ENCODE peak calls at places on chromosomes 5 and 9, in five cellular contexts. One of them, this sample, is unnamed.

GRCh38 chr5:14365831-14366435 is 215.7 kb upstream of the OTULINL start:
- DNase-seq in NCI-H774: no peak
- DNase-seq in cerebellar nuclear complex: no peak
- DNase-seq in stimulated activated CD8-positive, alpha-beta memory T cell treated with anti-CD3 and anti-CD28 coated beads, Interleukin-2, amount 100 ng/mL, for 1 hour: no peak
- DNase-seq in HuH-7: no peak
- DNase-seq in this sample: no peak

GRCh38 chr5:155833282-155833681 is 493.7 kb upstream of the SGCD start:
- DNase-seq in HuH-7: no peak
- DNase-seq in NCI-H774: no peak
- DNase-seq in cerebellar nuclear complex: no peak
- DNase-seq in stimulated activated CD8-positive, alpha-beta memory T cell treated with anti-CD3 and anti-CD28 coated beads, Interleukin-2, amount 100 ng/mL, for 1 hour: no peak
- DNase-seq in this sample: no peak

GRCh38 chr5:36334315-36334714 is 32.6 kb upstream of the RANBP3L start:
- DNase-seq in HuH-7: no peak
- DNase-seq in cerebellar nuclear complex: no peak
- DNase-seq in stimulated activated CD8-positive, alpha-beta memory T cell treated with anti-CD3 and anti-CD28 coated beads, Interleukin-2, amount 100 ng/mL, for 1 hour: no peak
- DNase-seq in NCI-H774: no peak
- DNase-seq in this sample: no peak

GRCh38 chr5:145889611-145890010 is 16.8 kb upstream of the GRXCR2 start:
- DNase-seq in cerebellar nuclear complex: no peak
- DNase-seq in HuH-7: no peak
- DNase-seq in stimulated activated CD8-positive, alpha-beta memory T cell treated with anti-CD3 and anti-CD28 coated beads, Interleukin-2, amount 100 ng/mL, for 1 hour: no peak
- DNase-seq in NCI-H774: no peak
- DNase-seq in this sample: no peak

GRCh38 chr5:137051165-137051564 is 448.0 kb downstream of the SPOCK1 start:
- DNase-seq in HuH-7: no peak
- DNase-seq in cerebellar nuclear complex: no peak
- DNase-seq in NCI-H774: no peak
- DNase-seq in stimulated activated CD8-positive, alpha-beta memory T cell treated with anti-CD3 and anti-CD28 coated beads, Interleukin-2, amount 100 ng/mL, for 1 hour: no peak
- DNase-seq in this sample: no peak

GRCh38 chr5:119358901-119359603 is 3.2 kb downstream of the TNFAIP8 start:
- DNase-seq in stimulated activated CD8-positive, alpha-beta memory T cell treated with anti-CD3 and anti-CD28 coated beads, Interleukin-2, amount 100 ng/mL, for 1 hour: no peak
- DNase-seq in HuH-7: no peak
- DNase-seq in NCI-H774: no peak
- DNase-seq in cerebellar nuclear complex: no peak
- DNase-seq in this sample: no peak

GRCh38 chr5:14428302-14429081 is 153.1 kb upstream of the OTULINL start:
- DNase-seq in cerebellar nuclear complex: no peak
- DNase-seq in HuH-7: no peak
- DNase-seq in NCI-H774: no peak
- DNase-seq in stimulated activated CD8-positive, alpha-beta memory T cell treated with anti-CD3 and anti-CD28 coated beads, Interleukin-2, amount 100 ng/mL, for 1 hour: no peak
- DNase-seq in this sample: no peak

GRCh38 chr9:33687779-33688178 is 107.6 kb upstream of the PRSS3 start:
- DNase-seq in HuH-7: no peak
- DNase-seq in NCI-H774: peak
- DNase-seq in cerebellar nuclear complex: no peak
- DNase-seq in stimulated activated CD8-positive, alpha-beta memory T cell treated with anti-CD3 and anti-CD28 coated beads, Interleukin-2, amount 100 ng/mL, for 1 hour: no peak
- DNase-seq in this sample: peak

GRCh38 chr5:104018299-104018698 is 455.7 kb upstream of the NUDT12 start:
- DNase-seq in HuH-7: no peak
- DNase-seq in NCI-H774: no peak
- DNase-seq in stimulated activated CD8-positive, alpha-beta memory T cell treated with anti-CD3 and anti-CD28 coated beads, Interleukin-2, amount 100 ng/mL, for 1 hour: no peak
- DNase-seq in cerebellar nuclear complex: no peak
- DNase-seq in this sample: no peak

GRCh38 chr5:95984287-95984938 is 22.8 kb upstream of the ELL2 start:
- DNase-seq in stimulated activated CD8-positive, alpha-beta memory T cell treated with anti-CD3 and anti-CD28 coated beads, Interleukin-2, amount 100 ng/mL, for 1 hour: no peak
- DNase-seq in HuH-7: no peak
- DNase-seq in NCI-H774: no peak
- DNase-seq in cerebellar nuclear complex: no peak
- DNase-seq in this sample: no peak

GRCh38 chr9:91428431-91428830 is 4.8 kb upstream of the NFIL3 start:
- DNase-seq in HuH-7: no peak
- DNase-seq in stimulated activated CD8-positive, alpha-beta memory T cell treated with anti-CD3 and anti-CD28 coated beads, Interleukin-2, amount 100 ng/mL, for 1 hour: no peak
- DNase-seq in cerebellar nuclear complex: no peak
- DNase-seq in NCI-H774: no peak
- DNase-seq in this sample: no peak

GRCh38 chr5:157689942-157690689 is 18.8 kb downstream of the C5orf52 start:
- DNase-seq in stimulated activated CD8-positive, alpha-beta memory T cell treated with anti-CD3 and anti-CD28 coated beads, Interleukin-2, amount 100 ng/mL, for 1 hour: no peak
- DNase-seq in HuH-7: no peak
- DNase-seq in NCI-H774: no peak
- DNase-seq in cerebellar nuclear complex: no peak
- DNase-seq in this sample: no peak

This sample was measured in NCI-H2107.